ENCODE peak calls at places on chromosomes 6 and 20, in five cellular contexts. J is NCI-H1092 treated with DMSO at 0.1 percent for 48 hours; V is activated naive CD4-positive, alpha-beta T cell; I is A673; O is SW480. R is an unnamed sample.

GRCh38 chr20:47524385-47524784 is 22.7 kb downstream of the NCOA3 start:
- DNase-seq in V (no peak), J (no peak), I (no peak), O (no peak), R (no peak)

GRCh38 chr6:17015551-17016381 is 86.1 kb upstream of the STMND1 start:
- DNase-seq in O (no peak), I (no peak), V (peak), J (no peak), R (no peak)

GRCh38 chr20:44033873-44034272 is 119.2 kb downstream of the TOX2 start:
- DNase-seq in O (no peak), I (no peak), V (no peak), J (no peak), R (no peak)

GRCh38 chr6:45843848-45844521 is 171.7 kb downstream of the CLIC5 start:
- DNase-seq in V (no peak), J (no peak), I (no peak), O (no peak), R (no peak)

GRCh38 chr6:40611912-40612311 is 24.7 kb upstream of the LRFN2 start:
- DNase-seq in V (no peak), I (no peak), O (no peak), J (no peak), R (no peak)

GRCh38 chr20:52425253-52425652 is 233.7 kb upstream of the ZFP64 start:
- DNase-seq in O (no peak), I (peak), J (no peak), V (no peak), R (peak)

GRCh38 chr20:5127859-5128409 is 1.1 kb downstream of the CDS2 start:
- DNase-seq in O (no peak), J (no peak), V (no peak), I (no peak), R (no peak)

GRCh38 chr6:96939019-96939805 is 14.7 kb downstream of the KLHL32 start:
- DNase-seq in V (no peak), J (no peak), O (no peak), I (peak), R (peak)